ENCODE peak calls at places on chromosomes 2 and 18, in six cellular contexts. A, F, O, I, R and X are unnamed samples.

GRCh38 chr2:134261398-134262131 is 7.7 kb downstream of the MGAT5 start:
- DNase-seq in A (peak; percentile 21), F (no peak), O (peak; percentile 88), I (no peak), R (no peak), X (peak; percentile 60)

GRCh38 chr2:27238976-27239375 is 21.8 kb downstream of the CAD start:
- DNase-seq in A (no peak), F (no peak), O (no peak), I (no peak), R (no peak), X (no peak)

GRCh38 chr18:12656671-12657047 is 1.2 kb downstream of the SPIRE1 start:
- DNase-seq in A (no peak), F (peak; percentile 50), O (peak; percentile 55), I (no peak), R (no peak), X (peak; percentile 72)

GRCh38 chr18:364221-364620 is 96.4 kb upstream of the THOC1 start:
- DNase-seq in A (no peak), F (no peak), O (no peak), I (no peak), R (no peak), X (peak; percentile 22)

GRCh38 chr2:172736419-172737174 is 952 bp downstream of the RAPGEF4 start:
- DNase-seq in A (peak; percentile 14), F (no peak), O (no peak), I (no peak), R (no peak), X (no peak)

GRCh38 chr2:35408320-35408719 is 947.3 kb upstream of the CRIM1 start:
- DNase-seq in A (no peak), F (no peak), O (no peak), I (no peak), R (no peak), X (no peak)

GRCh38 chr2:229553091-229553490 is 161.3 kb downstream of the DNER start:
- DNase-seq in A (no peak), F (no peak), O (peak; percentile 48), I (no peak), R (no peak), X (peak; percentile 18)

GRCh38 chr18:32760391-32760790 is 12.4 kb downstream of the KLHL14 start:
- DNase-seq in A (no peak), F (no peak), O (no peak), I (no peak), R (peak; percentile 42), X (no peak)

GRCh38 chr2:136230471-136230870 is 112.5 kb upstream of the CXCR4 start:
- DNase-seq in A (no peak), F (no peak), O (no peak), I (no peak), R (no peak), X (no peak)

GRCh38 chr2:71784734-71785549 is 331.6 kb downstream of the DYSF start:
- DNase-seq in A (no peak), F (peak; percentile 18), O (peak; percentile 43), I (no peak), R (no peak), X (peak; percentile 69)

GRCh38 chr2:42252464-42252863 is 83.3 kb downstream of the EML4 start:
- DNase-seq in A (no peak), F (no peak), O (no peak), I (no peak), R (no peak), X (no peak)

GRCh38 chr18:33804258-33804657 is 226.2 kb downstream of the ASXL3 start:
- DNase-seq in A (no peak), F (peak; percentile 63), O (peak; percentile 48), I (no peak), R (no peak), X (peak; percentile 66)

GRCh38 chr2:98088261-98088660 is 1.3 kb downstream of the VWA3B start:
- DNase-seq in A (peak; percentile 85), F (no peak), O (no peak), I (peak; percentile 24), R (no peak), X (no peak)

GRCh38 chr18:70462078-70462439 is 173.2 kb downstream of the SOCS6 start:
- DNase-seq in A (peak; percentile 34), F (no peak), O (no peak), I (no peak), R (no peak), X (no peak)

GRCh38 chr2:237727363-237727762 is 71.2 kb upstream of the RBM44 start:
- DNase-seq in A (peak; percentile 45), F (peak; percentile 59), O (peak; percentile 43), I (no peak), R (no peak), X (no peak)

GRCh38 chr2:71992036-71992435 is 155.6 kb downstream of the CYP26B1 start:
- DNase-seq in A (peak; percentile 26), F (no peak), O (no peak), I (no peak), R (no peak), X (no peak)

GRCh38 chr2:183950673-183951072 is 647.7 kb upstream of the ZNF804A start:
- DNase-seq in A (no peak), F (no peak), O (no peak), I (no peak), R (no peak), X (no peak)

GRCh38 chr18:36340232-36340631 is 42.7 kb downstream of the FHOD3 start:
- DNase-seq in A (no peak), F (no peak), O (no peak), I (no peak), R (no peak), X (no peak)

GRCh38 chr2:36489296-36489695 is 108.7 kb downstream of the FEZ2 start:
- DNase-seq in A (no peak), F (peak; percentile 78), O (peak; percentile 81), I (no peak), R (no peak), X (peak; percentile 79)

GRCh38 chr2:240644171-240644651 is 18.9 kb downstream of the GPR35 start:
- DNase-seq in A (no peak), F (no peak), O (no peak), I (no peak), R (no peak), X (no peak)

GRCh38 chr18:50306944-50307343 is 19.5 kb upstream of the CXXC1 start:
- DNase-seq in A (peak; percentile 65), F (peak; percentile 16), O (peak; percentile 69), I (no peak), R (no peak), X (no peak)

GRCh38 chr2:104656496-104657310 is 197.2 kb upstream of the POU3F3 start:
- DNase-seq in A (no peak), F (no peak), O (no peak), I (no peak), R (no peak), X (no peak)
- H3K4me3 ChIP-seq in A (no peak overlapping the region), F (no peak overlapping the region), O (no peak overlapping the region), I (no peak overlapping the region), R (no peak overlapping the region), X (no peak overlapping the region)

DNA sequence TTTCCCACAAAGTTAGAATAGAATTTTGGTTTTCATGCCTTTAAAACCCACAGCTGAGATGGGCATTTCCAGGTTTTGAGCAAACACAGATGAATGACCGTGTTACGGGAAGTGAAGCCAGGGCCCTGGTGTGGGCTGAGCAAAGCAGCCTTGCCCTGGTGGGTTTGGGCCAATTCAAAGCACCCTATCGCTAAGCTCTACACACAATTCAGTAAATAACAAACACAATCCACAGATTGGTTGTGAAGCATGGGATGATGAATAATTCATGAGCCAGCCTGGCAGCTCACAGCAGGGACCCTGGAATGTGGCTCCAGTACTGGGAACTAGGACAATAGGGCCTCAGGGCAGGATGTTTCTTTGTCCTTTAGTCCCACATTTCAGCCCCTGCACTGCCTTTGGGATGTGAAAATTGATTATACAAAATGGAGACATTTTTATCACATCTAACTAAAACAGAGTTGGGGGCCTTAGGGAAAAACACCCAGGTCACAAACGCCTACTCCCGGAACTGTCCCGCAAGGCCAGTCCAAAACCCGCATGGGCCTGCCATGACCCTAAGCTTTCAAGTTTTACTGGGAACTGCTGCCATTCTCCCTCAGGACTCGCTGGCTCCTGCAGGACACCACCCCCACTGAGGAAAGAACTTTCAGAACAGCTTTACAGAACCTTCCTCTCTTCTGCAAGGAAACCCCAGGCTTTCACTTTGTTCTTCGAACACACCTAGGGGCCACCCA is 320.2 kb upstream of the HS6ST1 start:
- DNase-seq in A (no peak), F (no peak), O (no peak), I (no peak), R (no peak), X (peak; percentile 43)
- H3K4me3 ChIP-seq in A (no peak overlapping the region), F (no peak overlapping the region), O (no peak overlapping the region), I (no peak overlapping the region), R (no peak overlapping the region), X (no peak overlapping the region)

GRCh38 chr2:54925022-54925421 is 125.2 kb downstream of the RTN4 start:
- DNase-seq in A (no peak), F (no peak), O (no peak), I (no peak), R (no peak), X (no peak)

GRCh38 chr2:54924121-54924520 is 126.1 kb downstream of the RTN4 start:
- DNase-seq in A (no peak), F (no peak), O (peak; percentile 12), I (no peak), R (no peak), X (no peak)

GRCh38 chr2:54918647-54919280 is 131.5 kb downstream of the RTN4 start:
- DNase-seq in A (no peak), F (no peak), O (no peak), I (no peak), R (no peak), X (no peak)

GRCh38 chr2:54916637-54917036 is 133.6 kb downstream of the RTN4 start:
- DNase-seq in A (no peak), F (no peak), O (no peak), I (no peak), R (no peak), X (no peak)

DNA sequence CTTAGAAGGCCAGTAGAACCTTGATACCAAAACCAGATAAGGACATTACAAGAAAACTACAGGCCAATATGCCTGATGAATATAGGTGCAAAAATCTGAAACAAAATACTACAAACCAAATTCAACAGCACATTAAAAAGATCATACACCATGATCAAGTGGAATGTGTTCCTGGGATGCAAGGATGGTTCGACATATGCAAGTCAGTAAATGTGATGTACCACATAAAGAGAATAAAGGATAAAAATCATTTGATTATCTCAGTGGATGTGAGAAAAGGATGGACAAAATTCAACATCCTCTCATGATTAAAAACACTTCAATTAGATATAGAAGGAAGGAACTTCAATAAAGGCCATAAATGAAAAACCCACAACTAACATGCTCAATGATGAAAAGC is 129.6 kb downstream of the RTN4 start:
- DNase-seq in A (no peak), F (no peak), O (no peak), I (no peak), R (no peak), X (no peak)
- H3K4me3 ChIP-seq in A (no peak overlapping the region), F (no peak overlapping the region), O (no peak overlapping the region), I (no peak overlapping the region), R (no peak overlapping the region), X (no peak overlapping the region)

DNA sequence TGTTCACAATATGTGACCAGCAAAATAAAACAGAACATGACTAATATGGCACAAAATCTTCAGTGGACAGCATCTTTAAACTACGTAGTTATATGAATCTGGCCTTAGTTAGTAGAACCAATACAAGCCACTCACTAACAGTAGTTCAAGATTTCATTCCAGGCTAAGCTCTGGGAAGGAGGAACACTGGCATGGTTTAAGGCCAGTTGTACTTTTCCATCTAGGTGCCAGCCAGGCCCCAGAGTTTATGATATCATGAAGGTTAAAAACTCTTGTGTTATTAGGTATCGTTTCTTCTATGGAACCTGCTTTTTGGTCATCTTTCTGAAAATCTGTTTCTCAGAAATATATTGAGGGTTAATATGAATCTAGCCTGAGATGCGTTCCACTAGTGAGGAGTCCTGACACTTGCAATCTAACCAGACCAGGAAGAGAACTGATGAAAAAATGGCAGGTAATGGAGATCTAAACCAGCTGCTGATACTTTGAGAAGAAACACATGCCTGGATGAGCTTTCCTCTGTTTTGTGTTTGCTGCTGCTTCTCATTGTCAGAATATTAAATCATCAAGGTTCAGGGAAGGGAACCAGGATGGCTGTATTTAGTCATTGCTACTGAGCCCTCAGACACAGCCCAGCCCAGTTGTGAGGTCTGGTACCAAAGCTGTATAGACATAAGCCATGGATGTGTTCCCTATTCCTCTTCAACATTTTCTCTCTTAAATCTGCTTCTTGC is 182.8 kb upstream of the SETBP1 start:
- DNase-seq in A (no peak), F (no peak), O (no peak), I (no peak), R (no peak), X (peak; percentile 7)
- H3K4me3 ChIP-seq in A (no peak overlapping the region), F (no peak overlapping the region), O (no peak overlapping the region), I (no peak overlapping the region), R (no peak overlapping the region), X (no peak overlapping the region)